ENCODE peak calls at places on chromosome 11, in four cellular contexts. M is fibroblast of mammary gland, L is transverse colon, X is BJ. G is an unnamed sample.

GRCh38 chr11:74695705-74696280 is 35.4 kb downstream of the CHRDL2 start:
- DNase-seq in M (no peak), L (no peak), X (no peak), G (no peak)

GRCh38 chr11:28268925-28269324 is 160.7 kb downstream of the METTL15 start:
- DNase-seq in M (no peak), L (no peak), X (no peak), G (no peak)

GRCh38 chr11:1569251-1569780 is 2.8 kb downstream of the DUSP8 start:
- DNase-seq in M (no peak), L (peak; percentile 82), X (no peak), G (no peak)

GRCh38 chr11:10326080-10326964 is 21.4 kb downstream of the ADM start:
- DNase-seq in M (peak; percentile 55), L (peak; percentile 77), X (no peak), G (no peak)

GRCh38 chr11:18540207-18541009 is 13.7 kb upstream of the TSG101 start:
- DNase-seq in M (peak; percentile 35), L (no peak), X (no peak), G (no peak)

GRCh38 chr11:120564573-120565301 is 53.2 kb downstream of the GRIK4 start:
- DNase-seq in M (peak; percentile 56), L (no peak), X (no peak), G (no peak)

GRCh38 chr11:32118025-32118974 is 27.4 kb downstream of the RCN1 start:
- DNase-seq in M (peak; percentile 79), L (no peak), X (no peak), G (no peak)

GRCh38 chr11:74570266-74571061 is 21.9 kb upstream of the POLD3 start:
- DNase-seq in M (peak; percentile 52), L (peak; percentile 66), X (no peak), G (no peak)

GRCh38 chr11:122002047-122002446 is 114.0 kb downstream of the BLID start:
- DNase-seq in M (no peak), L (no peak), X (no peak), G (no peak)

GRCh38 chr11:77138106-77138649 is 10.1 kb downstream of the MYO7A start:
- DNase-seq in M (no peak), L (no peak), X (no peak), G (peak; percentile 65)

GRCh38 chr11:76791861-76792260 is 8.7 kb downstream of the TSKU start:
- DNase-seq in M (peak; percentile 83), L (no peak), X (no peak), G (no peak)

GRCh38 chr11:35165416-35166368 is 26.7 kb downstream of the CD44 start:
- DNase-seq in M (peak; percentile 87), L (peak; percentile 73), X (no peak), G (no peak)

DNA sequence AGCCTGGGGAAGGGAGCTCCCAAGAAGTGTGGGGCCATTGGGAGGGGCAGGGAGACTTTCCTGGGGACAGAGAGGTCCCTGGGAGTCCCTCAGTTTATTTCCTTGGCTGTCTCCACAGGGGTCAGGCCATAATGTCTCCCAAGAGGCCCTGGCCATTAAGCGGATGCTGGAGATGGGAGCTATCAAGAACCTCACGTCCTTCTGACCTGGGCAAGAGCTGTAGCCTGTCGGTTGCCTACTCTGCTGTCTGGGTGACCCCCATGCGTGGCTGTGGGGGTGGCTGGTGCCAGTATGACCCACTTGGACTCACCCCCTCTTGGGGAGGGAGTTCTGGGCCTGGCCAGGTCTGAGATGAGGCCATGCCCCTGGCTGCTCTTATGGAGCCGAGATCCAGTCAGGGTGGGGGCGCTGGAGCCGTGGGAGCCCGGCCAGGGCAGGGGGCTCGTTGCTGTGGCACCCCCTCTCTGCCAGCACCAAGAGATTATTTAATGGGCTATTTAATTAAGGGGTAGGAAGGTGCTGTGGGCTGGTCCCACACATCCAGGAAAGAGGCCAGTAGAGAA is 58.4 kb downstream of the ST3GAL4 start:
- DNase-seq in M (no peak), L (no peak), X (no peak), G (no peak)
- H3K4me3 ChIP-seq in M (no peak overlapping the region), L (no peak overlapping the region), X (no peak overlapping the region), G (no peak overlapping the region)

GRCh38 chr11:130162733-130163132 is 3.2 kb downstream of the ST14 start:
- DNase-seq in M (peak; percentile 41), L (peak; percentile 68), X (no peak), G (peak; percentile 73)

GRCh38 chr11:130163346-130164220 is 4.0 kb downstream of the ST14 start:
- DNase-seq in M (no peak), L (peak; percentile 63), X (no peak), G (peak; percentile 78)

GRCh38 chr11:130159657-130160459 is at the start of gene ST14:
- DNase-seq in M (no peak), L (peak; percentile 89), X (no peak), G (peak; percentile 93)

GRCh38 chr11:130160460-130161090 is 993 bp downstream of the ST14 start:
- DNase-seq in M (no peak), L (no peak), X (no peak), G (no peak)

DNA sequence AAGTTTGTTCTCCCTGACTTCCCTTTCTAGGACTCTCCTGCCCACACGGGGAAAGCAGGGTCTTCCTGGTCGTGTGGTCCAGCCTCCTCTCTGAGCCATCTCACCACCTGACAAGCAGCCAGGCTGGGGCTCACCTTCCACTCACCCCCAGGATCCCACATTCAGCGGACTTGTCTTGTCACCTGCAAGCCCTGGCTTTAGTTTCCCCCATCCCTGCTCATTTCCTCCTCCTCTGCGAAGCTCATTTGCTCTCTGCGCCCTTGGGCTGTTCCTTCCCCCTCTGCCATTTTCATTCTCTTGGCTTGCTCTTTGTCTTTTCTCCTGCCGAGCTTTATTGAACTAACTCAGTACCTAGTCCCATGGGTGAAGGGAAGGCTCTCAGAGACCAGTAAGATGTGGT is 1.9 kb downstream of the ST14 start:
- DNase-seq in M (no peak), L (no peak), X (no peak), G (no peak)
- H3K4me3 ChIP-seq in M (no peak overlapping the region), L (peak overlapping the region; percentile 63), X (no peak overlapping the region), G (no peak overlapping the region)

GRCh38 chr11:20497124-20497792 is 102.2 kb upstream of the SLC6A5 start:
- DNase-seq in M (no peak), L (no peak), X (no peak), G (no peak)
- H3K4me3 ChIP-seq in M (no peak overlapping the region), L (no peak overlapping the region), X (no peak overlapping the region), G (no peak overlapping the region)

GRCh38 chr11:29343465-29344333 is 673.1 kb downstream of the KCNA4 start:
- DNase-seq in M (peak; percentile 56), L (peak; percentile 44), X (no peak), G (peak; percentile 82)
- H3K4me3 ChIP-seq in M (no peak overlapping the region), L (no peak overlapping the region), X (no peak overlapping the region), G (no peak overlapping the region)

GRCh38 chr11:12007769-12008737 is at the start of gene DKK3:
- DNase-seq in M (no peak), L (no peak), X (no peak), G (no peak)
- H3K4me3 ChIP-seq in M (peak within 1 kb of the TSS; percentile 77), L (peak within 1 kb of the TSS; percentile 45), X (peak within 1 kb of the TSS; percentile 78), G (peak within 1 kb of the TSS; percentile 42)

DNA sequence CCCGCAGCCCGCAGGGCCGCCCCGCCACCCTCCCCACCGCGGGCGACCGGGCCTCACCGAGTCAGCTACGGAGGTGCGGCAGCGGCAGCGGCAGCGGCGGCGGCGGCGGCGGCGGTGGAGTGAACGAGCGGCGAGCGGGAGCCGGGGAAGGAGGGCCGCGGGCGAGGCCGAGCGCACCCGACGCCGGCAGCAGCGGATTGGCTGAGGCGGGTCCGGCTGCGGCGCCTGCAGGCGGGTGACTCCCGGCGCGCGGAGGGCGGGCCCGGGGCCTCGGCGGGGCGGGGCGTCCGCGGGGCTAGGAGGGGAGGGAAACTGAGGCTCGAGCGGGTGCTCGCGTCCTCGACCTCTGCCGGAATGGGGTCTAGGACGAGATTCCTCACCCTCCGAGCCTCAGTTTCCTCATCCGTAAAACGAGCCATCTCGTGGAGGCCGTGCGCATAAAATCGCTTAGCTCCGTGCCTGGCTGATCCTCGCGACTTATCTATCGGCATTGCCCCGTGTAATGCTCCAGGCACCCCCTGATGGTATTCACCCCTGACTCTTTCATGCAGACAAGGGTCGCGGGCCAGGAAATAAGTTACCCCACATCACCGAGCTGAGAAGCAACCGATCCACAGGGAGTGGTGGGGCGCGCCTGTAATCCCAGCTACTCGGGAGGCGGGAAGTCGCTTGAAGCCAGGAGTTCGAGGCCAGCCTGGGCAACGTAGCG is at the start of gene CPT1A:
- DNase-seq in M (peak; percentile 59), L (peak; percentile 90), X (no peak), G (peak; percentile 97)
- H3K4me3 ChIP-seq in M (peak within 1 kb of the TSS; percentile 76), L (peak within 1 kb of the TSS; percentile 91), X (peak within 1 kb of the TSS; percentile 73), G (peak within 1 kb of the TSS; percentile 90)

GRCh38 chr11:270451-271208 is 7.6 kb upstream of the NLRP6 start:
- DNase-seq in M (no peak), L (no peak), X (no peak), G (no peak)
- H3K4me3 ChIP-seq in M (no peak overlapping the region), L (no peak overlapping the region), X (no peak overlapping the region), G (no peak overlapping the region)

G was measured in left lung.